ENCODE peak calls at places on chromosomes 7 and 10, in eight cellular contexts. W is tibial artery; V is ovary; X is NCI-H446 treated with DMSO at 0.1 percent for 48 hours; F is NCI-H1105; T is activated CD4-positive, alpha-beta memory T cell treated with anti-CD3 and anti-CD28 coated beads for 36 hours; K is occipital lobe; E is anterior cingulate cortex. B is an unnamed sample.

GRCh38 chr7:102275123-102275703 is 11.5 kb upstream of the SH2B2 start:
- DNase-seq in W (no peak), V (no peak), X (no peak), F (no peak), T (no peak), K (no peak), E (no peak), B (no peak)

GRCh38 chr10:89481662-89482061 is 53.7 kb downstream of the SLC16A12 start:
- DNase-seq in W (no peak), V (no peak), X (no peak), F (no peak), T (no peak), K (no peak), E (no peak), B (no peak)

GRCh38 chr10:72171175-72171630 is 44.6 kb upstream of the ANAPC16 start:
- DNase-seq in W (no peak), V (no peak), X (no peak), F (no peak), T (no peak), K (no peak), E (no peak), B (no peak)

GRCh38 chr10:96415896-96416554 is 57.2 kb upstream of the OPALIN start:
- DNase-seq in W (no peak), V (no peak), X (no peak), F (no peak), T (no peak), K (no peak), E (no peak), B (no peak)

GRCh38 chr7:47104206-47104549 is 477.7 kb downstream of the TNS3 start:
- DNase-seq in W (no peak), V (no peak), X (no peak), F (no peak), T (no peak), K (no peak), E (no peak), B (no peak)

GRCh38 chr10:96511044-96511945 is 2.4 kb downstream of the TLL2 start:
- DNase-seq in W (no peak), V (no peak), X (no peak), F (no peak), T (peak; percentile 40), K (no peak), E (no peak), B (no peak)

GRCh38 chr10:12068467-12069269 is at the start of gene DHTKD1:
- DNase-seq in W (peak; percentile 99), V (peak; percentile 100), X (peak; percentile 93), F (peak; percentile 92), T (peak; percentile 99), K (peak; percentile 99), E (peak; percentile 97), B (peak; percentile 99)

GRCh38 chr7:117808273-117808868 is 64.9 kb downstream of the CTTNBP2 start:
- DNase-seq in W (peak; percentile 71), V (no peak), X (peak; percentile 83), F (peak; percentile 90), T (no peak), K (peak; percentile 24), E (no peak), B (no peak)

GRCh38 chr7:108129018-108129965 is 869 bp downstream of the LAMB4 start:
- DNase-seq in W (no peak), V (no peak), X (no peak), F (no peak), T (no peak), K (no peak), E (no peak), B (no peak)